ENCODE peak calls at places on chromosomes 3 and 15, in ten cellular contexts. One of them, this sample, is unnamed.
A peak's percentile ranks its signal among the peaks of the same experiment; 100 is the strongest.

GRCh38 chr15:45660231-45660979 is 25.6 kb downstream of the SQOR start:
- DNase-seq in RWPE2: no peak
- DNase-seq in hepatocyte: no peak
- DNase-seq in NB4: no peak
- DNase-seq in cardiac muscle cell: no peak
- DNase-seq in left lung: no peak
- DNase-seq in Calu3: peak; percentile 31
- DNase-seq in AG09309: no peak
- DNase-seq in neural crest cell: no peak
- DNase-seq in transverse colon: peak; percentile 48
- DNase-seq in this sample: no peak

GRCh38 chr3:155549087-155549486 is 195.8 kb downstream of the PLCH1 start:
- DNase-seq in RWPE2: no peak
- DNase-seq in hepatocyte: no peak
- DNase-seq in NB4: no peak
- DNase-seq in cardiac muscle cell: no peak
- DNase-seq in left lung: no peak
- DNase-seq in Calu3: no peak
- DNase-seq in AG09309: no peak
- DNase-seq in neural crest cell: no peak
- DNase-seq in transverse colon: no peak
- DNase-seq in this sample: no peak

GRCh38 chr15:41794081-41794480 is 19.8 kb downstream of the MAPKBP1 start:
- DNase-seq in RWPE2: no peak
- DNase-seq in hepatocyte: no peak
- DNase-seq in NB4: no peak
- DNase-seq in cardiac muscle cell: no peak
- DNase-seq in left lung: no peak
- DNase-seq in Calu3: no peak
- DNase-seq in AG09309: peak; percentile 21
- DNase-seq in neural crest cell: no peak
- DNase-seq in transverse colon: no peak
- DNase-seq in this sample: no peak

GRCh38 chr3:58271901-58272501 is 34.0 kb upstream of the RPP14 start:
- DNase-seq in RWPE2: no peak
- DNase-seq in hepatocyte: no peak
- DNase-seq in NB4: peak; percentile 68
- DNase-seq in cardiac muscle cell: peak; percentile 93
- DNase-seq in left lung: no peak
- DNase-seq in Calu3: peak; percentile 4
- DNase-seq in AG09309: peak; percentile 70
- DNase-seq in neural crest cell: no peak
- DNase-seq in transverse colon: no peak
- DNase-seq in this sample: no peak

GRCh38 chr15:57333487-57333886 is 42.8 kb upstream of the CGNL1 start:
- DNase-seq in RWPE2: no peak
- DNase-seq in hepatocyte: no peak
- DNase-seq in NB4: no peak
- DNase-seq in cardiac muscle cell: peak; percentile 72
- DNase-seq in left lung: no peak
- DNase-seq in Calu3: no peak
- DNase-seq in AG09309: no peak
- DNase-seq in neural crest cell: no peak
- DNase-seq in transverse colon: no peak
- DNase-seq in this sample: no peak

GRCh38 chr3:100602506-100603444 is 6.6 kb upstream of the ADGRG7 start:
- DNase-seq in RWPE2: no peak
- DNase-seq in hepatocyte: peak; percentile 63
- DNase-seq in NB4: no peak
- DNase-seq in cardiac muscle cell: peak; percentile 8
- DNase-seq in left lung: no peak
- DNase-seq in Calu3: no peak
- DNase-seq in AG09309: no peak
- DNase-seq in neural crest cell: no peak
- DNase-seq in transverse colon: no peak
- DNase-seq in this sample: no peak

GRCh38 chr3:138888569-138888968 is 53.8 kb upstream of the PIK3CB start:
- DNase-seq in RWPE2: no peak
- DNase-seq in hepatocyte: no peak
- DNase-seq in NB4: no peak
- DNase-seq in cardiac muscle cell: no peak
- DNase-seq in left lung: no peak
- DNase-seq in Calu3: no peak
- DNase-seq in AG09309: no peak
- DNase-seq in neural crest cell: no peak
- DNase-seq in transverse colon: no peak
- DNase-seq in this sample: no peak

GRCh38 chr15:92681141-92681622 is 25.6 kb upstream of the FAM174B start:
- DNase-seq in RWPE2: no peak
- DNase-seq in hepatocyte: peak; percentile 73
- DNase-seq in NB4: peak; percentile 44
- DNase-seq in cardiac muscle cell: peak; percentile 95
- DNase-seq in left lung: no peak
- DNase-seq in Calu3: no peak
- DNase-seq in AG09309: peak; percentile 91
- DNase-seq in neural crest cell: no peak
- DNase-seq in transverse colon: peak; percentile 20
- DNase-seq in this sample: no peak

GRCh38 chr3:137105277-137105977 is 147.6 kb downstream of the IL20RB start:
- DNase-seq in RWPE2: no peak
- DNase-seq in hepatocyte: peak; percentile 82
- DNase-seq in NB4: peak; percentile 75
- DNase-seq in cardiac muscle cell: peak; percentile 78
- DNase-seq in left lung: no peak
- DNase-seq in Calu3: peak; percentile 63
- DNase-seq in AG09309: peak; percentile 27
- DNase-seq in neural crest cell: peak; percentile 39
- DNase-seq in transverse colon: no peak
- DNase-seq in this sample: no peak

GRCh38 chr15:58484794-58485600 is 53.2 kb downstream of the LIPC start:
- DNase-seq in RWPE2: no peak
- DNase-seq in hepatocyte: no peak
- DNase-seq in NB4: peak; percentile 81
- DNase-seq in cardiac muscle cell: no peak
- DNase-seq in left lung: no peak
- DNase-seq in Calu3: no peak
- DNase-seq in AG09309: no peak
- DNase-seq in neural crest cell: no peak
- DNase-seq in transverse colon: peak; percentile 22
- DNase-seq in this sample: no peak

GRCh38 chr15:75840659-75841058 is 2.6 kb upstream of the UBE2Q2 start:
- DNase-seq in RWPE2: no peak
- DNase-seq in hepatocyte: peak; percentile 75
- DNase-seq in NB4: no peak
- DNase-seq in cardiac muscle cell: peak; percentile 84
- DNase-seq in left lung: no peak
- DNase-seq in Calu3: no peak
- DNase-seq in AG09309: peak; percentile 28
- DNase-seq in neural crest cell: no peak
- DNase-seq in transverse colon: no peak
- DNase-seq in this sample: no peak

DNA sequence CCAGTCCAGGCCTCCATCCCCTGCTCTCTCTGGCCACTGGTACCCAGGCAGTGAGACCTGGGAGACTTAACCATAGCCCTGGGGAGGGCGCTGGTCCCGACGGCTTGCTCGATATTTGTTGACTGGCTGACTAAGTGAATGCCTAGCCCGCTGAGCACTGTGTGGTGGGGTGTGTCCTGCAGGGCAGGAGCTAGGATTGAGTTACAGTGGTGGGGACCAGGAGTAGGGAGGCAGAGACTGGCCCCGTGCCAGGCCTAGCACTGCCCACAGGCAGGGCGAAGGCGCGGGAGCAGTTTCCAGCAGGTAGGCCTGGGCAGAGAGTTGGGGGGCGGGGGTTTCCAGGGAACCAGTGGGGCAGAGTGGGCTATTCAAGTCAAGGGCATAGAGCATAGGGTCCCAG is at the start of gene VILL:
- DNase-seq in RWPE2: peak; percentile 68
- DNase-seq in hepatocyte: peak; percentile 39
- DNase-seq in NB4: no peak
- DNase-seq in cardiac muscle cell: no peak
- DNase-seq in left lung: peak; percentile 87
- DNase-seq in Calu3: peak; percentile 91
- DNase-seq in AG09309: no peak
- DNase-seq in neural crest cell: no peak
- DNase-seq in transverse colon: peak; percentile 90
- DNase-seq in this sample: no peak
- TF ChIP-seq CTCF in RWPE2: no peak
- TF ChIP-seq CTCF in hepatocyte: no peak
- TF ChIP-seq CTCF in NB4: no peak
- TF ChIP-seq CTCF in cardiac muscle cell: no peak
- TF ChIP-seq CTCF in left lung: no peak
- TF ChIP-seq CTCF in Calu3: peak; percentile 13
- TF ChIP-seq CTCF in AG09309: no peak
- TF ChIP-seq CTCF in neural crest cell: no peak
- TF ChIP-seq CTCF in transverse colon: peak; percentile 48
- TF ChIP-seq CTCF in this sample: no peak

GRCh38 chr3:114333180-114333922 is 39.5 kb downstream of the TIGIT start:
- DNase-seq in RWPE2: no peak
- DNase-seq in hepatocyte: no peak
- DNase-seq in NB4: no peak
- DNase-seq in cardiac muscle cell: peak; percentile 29
- DNase-seq in left lung: no peak
- DNase-seq in Calu3: no peak
- DNase-seq in AG09309: peak; percentile 47
- DNase-seq in neural crest cell: no peak
- DNase-seq in transverse colon: no peak
- DNase-seq in this sample: no peak

GRCh38 chr3:114338651-114339357 is 45.0 kb downstream of the TIGIT start:
- DNase-seq in RWPE2: no peak
- DNase-seq in hepatocyte: no peak
- DNase-seq in NB4: no peak
- DNase-seq in cardiac muscle cell: no peak
- DNase-seq in left lung: peak; percentile 75
- DNase-seq in Calu3: no peak
- DNase-seq in AG09309: no peak
- DNase-seq in neural crest cell: no peak
- DNase-seq in transverse colon: no peak
- DNase-seq in this sample: no peak

GRCh38 chr3:114336857-114337256 is 43.0 kb downstream of the TIGIT start:
- DNase-seq in RWPE2: no peak
- DNase-seq in hepatocyte: no peak
- DNase-seq in NB4: no peak
- DNase-seq in cardiac muscle cell: no peak
- DNase-seq in left lung: no peak
- DNase-seq in Calu3: no peak
- DNase-seq in AG09309: no peak
- DNase-seq in neural crest cell: no peak
- DNase-seq in transverse colon: no peak
- DNase-seq in this sample: no peak

GRCh38 chr3:114333923-114334240 is 40.1 kb downstream of the TIGIT start:
- DNase-seq in RWPE2: no peak
- DNase-seq in hepatocyte: no peak
- DNase-seq in NB4: no peak
- DNase-seq in cardiac muscle cell: no peak
- DNase-seq in left lung: no peak
- DNase-seq in Calu3: no peak
- DNase-seq in AG09309: no peak
- DNase-seq in neural crest cell: no peak
- DNase-seq in transverse colon: no peak
- DNase-seq in this sample: no peak

GRCh38 chr3:114336122-114336697 is 42.4 kb downstream of the TIGIT start:
- DNase-seq in RWPE2: no peak
- DNase-seq in hepatocyte: no peak
- DNase-seq in NB4: no peak
- DNase-seq in cardiac muscle cell: peak; percentile 15
- DNase-seq in left lung: no peak
- DNase-seq in Calu3: no peak
- DNase-seq in AG09309: no peak
- DNase-seq in neural crest cell: no peak
- DNase-seq in transverse colon: no peak
- DNase-seq in this sample: no peak
- TF ChIP-seq CTCF in RWPE2: peak; percentile 65
- TF ChIP-seq CTCF in hepatocyte: peak; percentile 35
- TF ChIP-seq CTCF in NB4: no peak
- TF ChIP-seq CTCF in cardiac muscle cell: peak; percentile 47
- TF ChIP-seq CTCF in left lung: peak; percentile 41
- TF ChIP-seq CTCF in Calu3: peak; percentile 39
- TF ChIP-seq CTCF in AG09309: peak; percentile 33
- TF ChIP-seq CTCF in neural crest cell: peak; percentile 61
- TF ChIP-seq CTCF in transverse colon: no peak
- TF ChIP-seq CTCF in this sample: peak; percentile 76

GRCh38 chr15:60554494-60554893 is 75.6 kb upstream of the ICE2 start:
- DNase-seq in RWPE2: no peak
- DNase-seq in hepatocyte: no peak
- DNase-seq in NB4: no peak
- DNase-seq in cardiac muscle cell: no peak
- DNase-seq in left lung: no peak
- DNase-seq in Calu3: no peak
- DNase-seq in AG09309: no peak
- DNase-seq in neural crest cell: no peak
- DNase-seq in transverse colon: no peak
- DNase-seq in this sample: no peak

GRCh38 chr15:60551147-60551780 is 72.3 kb upstream of the ICE2 start:
- DNase-seq in RWPE2: no peak
- DNase-seq in hepatocyte: no peak
- DNase-seq in NB4: no peak
- DNase-seq in cardiac muscle cell: no peak
- DNase-seq in left lung: no peak
- DNase-seq in Calu3: no peak
- DNase-seq in AG09309: no peak
- DNase-seq in neural crest cell: no peak
- DNase-seq in transverse colon: no peak
- DNase-seq in this sample: no peak

GRCh38 chr15:60552224-60552623 is 73.3 kb upstream of the ICE2 start:
- DNase-seq in RWPE2: no peak
- DNase-seq in hepatocyte: no peak
- DNase-seq in NB4: no peak
- DNase-seq in cardiac muscle cell: no peak
- DNase-seq in left lung: no peak
- DNase-seq in Calu3: peak; percentile 24
- DNase-seq in AG09309: no peak
- DNase-seq in neural crest cell: no peak
- DNase-seq in transverse colon: no peak
- DNase-seq in this sample: no peak

GRCh38 chr15:60553163-60553562 is 74.2 kb upstream of the ICE2 start:
- DNase-seq in RWPE2: no peak
- DNase-seq in hepatocyte: no peak
- DNase-seq in NB4: no peak
- DNase-seq in cardiac muscle cell: no peak
- DNase-seq in left lung: no peak
- DNase-seq in Calu3: no peak
- DNase-seq in AG09309: no peak
- DNase-seq in neural crest cell: no peak
- DNase-seq in transverse colon: no peak
- DNase-seq in this sample: no peak

GRCh38 chr15:60551781-60552161 is 72.8 kb upstream of the ICE2 start:
- DNase-seq in RWPE2: no peak
- DNase-seq in hepatocyte: no peak
- DNase-seq in NB4: no peak
- DNase-seq in cardiac muscle cell: no peak
- DNase-seq in left lung: no peak
- DNase-seq in Calu3: peak; percentile 49
- DNase-seq in AG09309: no peak
- DNase-seq in neural crest cell: no peak
- DNase-seq in transverse colon: no peak
- DNase-seq in this sample: no peak
- TF ChIP-seq CTCF in RWPE2: peak; percentile 70
- TF ChIP-seq CTCF in hepatocyte: no peak
- TF ChIP-seq CTCF in NB4: no peak
- TF ChIP-seq CTCF in cardiac muscle cell: no peak
- TF ChIP-seq CTCF in left lung: no peak
- TF ChIP-seq CTCF in Calu3: peak; percentile 25
- TF ChIP-seq CTCF in AG09309: no peak
- TF ChIP-seq CTCF in neural crest cell: no peak
- TF ChIP-seq CTCF in transverse colon: no peak
- TF ChIP-seq CTCF in this sample: no peak

GRCh38 chr3:3015472-3016089 is 94.6 kb downstream of the IL5RA start:
- DNase-seq in RWPE2: no peak
- DNase-seq in hepatocyte: peak; percentile 64
- DNase-seq in NB4: peak; percentile 31
- DNase-seq in cardiac muscle cell: peak; percentile 24
- DNase-seq in left lung: no peak
- DNase-seq in Calu3: peak; percentile 46
- DNase-seq in AG09309: no peak
- DNase-seq in neural crest cell: peak; percentile 3
- DNase-seq in transverse colon: no peak
- DNase-seq in this sample: no peak
- TF ChIP-seq CTCF in RWPE2: peak; percentile 53
- TF ChIP-seq CTCF in hepatocyte: peak; percentile 83
- TF ChIP-seq CTCF in NB4: peak; percentile 26
- TF ChIP-seq CTCF in cardiac muscle cell: peak; percentile 21
- TF ChIP-seq CTCF in left lung: peak; percentile 24
- TF ChIP-seq CTCF in Calu3: no peak
- TF ChIP-seq CTCF in AG09309: no peak
- TF ChIP-seq CTCF in neural crest cell: peak; percentile 77
- TF ChIP-seq CTCF in transverse colon: peak; percentile 47
- TF ChIP-seq CTCF in this sample: no peak

This sample was measured in mesothelial cell of epicardium.